ENCODE peak calls at places on chromosomes 12 and 14, in eight cellular contexts. A is SHP77 treated with DMSO at 0.1 percent for 48 hours; F is dermis blood vessel endothelial cell; R is kidney epithelial cell; D is activated naive CD4-positive, alpha-beta T cell treated with anti-CD3 and anti-CD28 coated beads, Interleukin-2, amount 50 U/mL, for 16 hours; G is neural progenitor cell; C is activated CD4-positive, alpha-beta T cell treated with anti-CD3 and anti-CD28 coated beads, Interleukin-2, amount 50 U/mL, for 4 hours; J is stimulated activated CD8-positive, alpha-beta memory T cell treated with anti-CD3 and anti-CD28 coated beads, Interleukin-2, amount 100 ng/mL, for 1 hour. B is an unnamed sample.

GRCh38 chr12:63164911-63165310 is 13.9 kb upstream of the AVPR1A start:
- DNase-seq in A (no peak), F (no peak), R (no peak), D (no peak), G (no peak), C (no peak), J (no peak), B (no peak)

GRCh38 chr14:104784846-104785707 is 10.5 kb downstream of the AKT1 start:
- DNase-seq in A (no peak), F (peak), R (no peak), D (no peak), G (no peak), C (no peak), J (no peak), B (peak)

GRCh38 chr14:102092806-102093205 is 6.0 kb upstream of the HSP90AA1 start:
- DNase-seq in A (no peak), F (no peak), R (no peak), D (no peak), G (no peak), C (no peak), J (no peak), B (no peak)

GRCh38 chr14:103123128-103123633 is at the start of gene TNFAIP2:
- DNase-seq in A (no peak), F (no peak), R (no peak), D (no peak), G (peak), C (no peak), J (no peak), B (no peak)

GRCh38 chr14:22263961-22264360 is 325.1 kb downstream of the DAD1 start:
- DNase-seq in A (no peak), F (no peak), R (no peak), D (no peak), G (no peak), C (no peak), J (no peak), B (no peak)

GRCh38 chr14:55874785-55875184 is 243.4 kb upstream of the PELI2 start:
- DNase-seq in A (no peak), F (no peak), R (no peak), D (no peak), G (no peak), C (no peak), J (no peak), B (no peak)

GRCh38 chr12:132560421-132560830 is 50.0 kb downstream of the LRCOL1 start:
- DNase-seq in A (no peak), F (peak), R (no peak), D (peak), G (peak), C (no peak), J (no peak), B (no peak)

GRCh38 chr12:100141666-100141997 is 1.0 kb downstream of the BLTP3B start:
- DNase-seq in A (no peak), F (peak), R (peak), D (no peak), G (no peak), C (peak), J (no peak), B (no peak)

GRCh38 chr14:28294834-28295440 is 471.6 kb upstream of the FOXG1 start:
- DNase-seq in A (peak), F (no peak), R (no peak), D (no peak), G (peak), C (no peak), J (no peak), B (no peak)

GRCh38 chr14:20866963-20867362 is 24.2 kb upstream of the RNASE3 start:
- DNase-seq in A (peak), F (peak), R (no peak), D (no peak), G (peak), C (no peak), J (no peak), B (no peak)

GRCh38 chr12:14267724-14268123 is 97.8 kb upstream of the ATF7IP start:
- DNase-seq in A (no peak), F (no peak), R (no peak), D (no peak), G (no peak), C (no peak), J (no peak), B (no peak)

GRCh38 chr12:67019070-67019469 is 250.1 kb upstream of the CAND1 start:
- DNase-seq in A (no peak), F (no peak), R (no peak), D (no peak), G (peak), C (no peak), J (no peak), B (no peak)

GRCh38 chr14:99951085-99951484 is 114.1 kb upstream of the EVL start:
- DNase-seq in A (no peak), F (no peak), R (no peak), D (no peak), G (no peak), C (no peak), J (no peak), B (no peak)

GRCh38 chr12:122106891-122107660 is 28.5 kb downstream of the MLXIP start:
- DNase-seq in A (peak), F (no peak), R (no peak), D (no peak), G (no peak), C (no peak), J (no peak), B (peak)

GRCh38 chr14:59632381-59632780 is 55.8 kb upstream of the CCDC175 start:
- DNase-seq in A (peak), F (peak), R (no peak), D (no peak), G (peak), C (no peak), J (no peak), B (no peak)

GRCh38 chr12:113149361-113150150 is at the start of gene CFAP73:
- DNase-seq in A (peak), F (peak), R (peak), D (no peak), G (peak), C (no peak), J (no peak), B (no peak)

GRCh38 chr14:20415723-20416622 is 2.7 kb upstream of the TEP1 start:
- DNase-seq in A (peak), F (peak), R (no peak), D (peak), G (peak), C (no peak), J (no peak), B (no peak)

GRCh38 chr14:69519253-69519661 is 34.7 kb downstream of the PLEKHD1 start:
- DNase-seq in A (no peak), F (no peak), R (peak), D (no peak), G (no peak), C (no peak), J (no peak), B (no peak)

GRCh38 chr12:56271031-56271430 is 4.3 kb downstream of the COQ10A start:
- DNase-seq in A (no peak), F (peak), R (no peak), D (no peak), G (peak), C (no peak), J (no peak), B (no peak)

GRCh38 chr12:43551971-43552559 is at the start of gene ADAMTS20:
- DNase-seq in A (no peak), F (no peak), R (no peak), D (no peak), G (peak), C (no peak), J (no peak), B (no peak)

GRCh38 chr14:72801381-72801812 is 92.5 kb downstream of the DPF3 start:
- DNase-seq in A (no peak), F (peak), R (peak), D (no peak), G (no peak), C (no peak), J (no peak), B (no peak)

GRCh38 chr12:4505381-4505986 is 33.2 kb upstream of the RAD51AP1 start:
- DNase-seq in A (no peak), F (no peak), R (no peak), D (no peak), G (no peak), C (no peak), J (no peak), B (no peak)

GRCh38 chr14:68442828-68443460 is 349.9 kb downstream of the ZFP36L1 start:
- DNase-seq in A (no peak), F (no peak), R (no peak), D (no peak), G (no peak), C (no peak), J (no peak), B (no peak)

GRCh38 chr14:88613552-88614010 is 50.7 kb downstream of the ZC3H14 start:
- DNase-seq in A (no peak), F (peak), R (no peak), D (no peak), G (no peak), C (no peak), J (no peak), B (peak)

GRCh38 chr12:132262256-132263060 is 66.9 kb downstream of the GALNT9 start:
- DNase-seq in A (no peak), F (no peak), R (no peak), D (no peak), G (no peak), C (no peak), J (no peak), B (no peak)

GRCh38 chr12:24709201-24709600 is 239.7 kb downstream of the BCAT1 start:
- DNase-seq in A (no peak), F (no peak), R (no peak), D (no peak), G (no peak), C (no peak), J (no peak), B (no peak)

GRCh38 chr12:47860279-47860841 is 40.7 kb upstream of the HDAC7 start:
- DNase-seq in A (no peak), F (no peak), R (no peak), D (peak), G (no peak), C (no peak), J (no peak), B (no peak)

GRCh38 chr14:53894456-53894855 is 62.2 kb downstream of the BMP4 start:
- DNase-seq in A (no peak), F (peak), R (no peak), D (no peak), G (no peak), C (no peak), J (no peak), B (no peak)

GRCh38 chr12:6222009-6222702 is 22.0 kb downstream of the CD9 start:
- DNase-seq in A (no peak), F (peak), R (no peak), D (no peak), G (peak), C (no peak), J (no peak), B (no peak)

GRCh38 chr12:120790114-120790513 is 64.5 kb downstream of the ACADS start:
- DNase-seq in A (no peak), F (no peak), R (no peak), D (no peak), G (no peak), C (no peak), J (no peak), B (no peak)